ENCODE peak calls at places on chromosomes 2 and 18, in six cellular contexts. One of them, this sample, is unnamed.

GRCh38 chr2:85134255-85135065 is 1.3 kb downstream of the TCF7L1 start:
- DNase-seq in SJCRH30: peak; percentile 53
- DNase-seq in adrenal gland: no peak
- DNase-seq in CD8-positive, alpha-beta memory T cell: no peak
- DNase-seq in gastrocnemius medialis: peak; percentile 18
- DNase-seq in pancreas: peak; percentile 58
- DNase-seq in this sample: peak; percentile 57

GRCh38 chr2:152594792-152595191 is 122.5 kb downstream of the PRPF40A start:
- DNase-seq in SJCRH30: no peak
- DNase-seq in adrenal gland: peak; percentile 26
- DNase-seq in CD8-positive, alpha-beta memory T cell: no peak
- DNase-seq in gastrocnemius medialis: peak; percentile 94
- DNase-seq in pancreas: no peak
- DNase-seq in this sample: no peak

GRCh38 chr2:236517463-236518077 is 52.1 kb upstream of the ACKR3 start:
- DNase-seq in SJCRH30: peak; percentile 50
- DNase-seq in adrenal gland: no peak
- DNase-seq in CD8-positive, alpha-beta memory T cell: no peak
- DNase-seq in gastrocnemius medialis: no peak
- DNase-seq in pancreas: no peak
- DNase-seq in this sample: no peak

GRCh38 chr2:52658598-52658997 is 1109.0 kb upstream of the CHAC2 start:
- DNase-seq in SJCRH30: peak; percentile 6
- DNase-seq in adrenal gland: no peak
- DNase-seq in CD8-positive, alpha-beta memory T cell: no peak
- DNase-seq in gastrocnemius medialis: no peak
- DNase-seq in pancreas: no peak
- DNase-seq in this sample: no peak

GRCh38 chr18:35918564-35918963 is 53.9 kb upstream of the RMP24 start:
- DNase-seq in SJCRH30: no peak
- DNase-seq in adrenal gland: no peak
- DNase-seq in CD8-positive, alpha-beta memory T cell: no peak
- DNase-seq in gastrocnemius medialis: no peak
- DNase-seq in pancreas: no peak
- DNase-seq in this sample: no peak

GRCh38 chr18:53991202-53991601 is 233.3 kb downstream of the MBD2 start:
- DNase-seq in SJCRH30: no peak
- DNase-seq in adrenal gland: no peak
- DNase-seq in CD8-positive, alpha-beta memory T cell: no peak
- DNase-seq in gastrocnemius medialis: no peak
- DNase-seq in pancreas: no peak
- DNase-seq in this sample: no peak

GRCh38 chr18:5476961-5477800 is 66.6 kb downstream of the EPB41L3 start:
- DNase-seq in SJCRH30: peak; percentile 14
- DNase-seq in adrenal gland: no peak
- DNase-seq in CD8-positive, alpha-beta memory T cell: no peak
- DNase-seq in gastrocnemius medialis: no peak
- DNase-seq in pancreas: no peak
- DNase-seq in this sample: no peak

GRCh38 chr18:36697905-36698304 is 130.9 kb downstream of the TPGS2 start:
- DNase-seq in SJCRH30: no peak
- DNase-seq in adrenal gland: no peak
- DNase-seq in CD8-positive, alpha-beta memory T cell: no peak
- DNase-seq in gastrocnemius medialis: peak; percentile 76
- DNase-seq in pancreas: no peak
- DNase-seq in this sample: no peak

GRCh38 chr2:176554107-176555048 is 285.1 kb downstream of the MTX2 start:
- DNase-seq in SJCRH30: peak; percentile 83
- DNase-seq in adrenal gland: peak; percentile 33
- DNase-seq in CD8-positive, alpha-beta memory T cell: no peak
- DNase-seq in gastrocnemius medialis: no peak
- DNase-seq in pancreas: no peak
- DNase-seq in this sample: peak; percentile 38

GRCh38 chr2:68266655-68267054 is 14.3 kb upstream of the PPP3R1 start:
- DNase-seq in SJCRH30: no peak
- DNase-seq in adrenal gland: no peak
- DNase-seq in CD8-positive, alpha-beta memory T cell: no peak
- DNase-seq in gastrocnemius medialis: no peak
- DNase-seq in pancreas: no peak
- DNase-seq in this sample: no peak

GRCh38 chr2:121349721-121350401 is 64.9 kb upstream of the TFCP2L1 start:
- DNase-seq in SJCRH30: no peak
- DNase-seq in adrenal gland: no peak
- DNase-seq in CD8-positive, alpha-beta memory T cell: no peak
- DNase-seq in gastrocnemius medialis: no peak
- DNase-seq in pancreas: no peak
- DNase-seq in this sample: no peak
- H3K36me3 ChIP-seq in SJCRH30: peaks cover 46% of the 10 kb centered on the region
- H3K36me3 ChIP-seq in adrenal gland: no peaks in the 10 kb centered on the region
- H3K36me3 ChIP-seq in CD8-positive, alpha-beta memory T cell: peaks cover 49% of the 10 kb centered on the region
- H3K36me3 ChIP-seq in gastrocnemius medialis: no peaks in the 10 kb centered on the region
- H3K36me3 ChIP-seq in pancreas: peaks cover 22% of the 10 kb centered on the region
- H3K36me3 ChIP-seq in this sample: no peaks in the 10 kb centered on the region

GRCh38 chr2:215328066-215328465 is 16.2 kb downstream of the ATIC start:
- DNase-seq in SJCRH30: peak; percentile 13
- DNase-seq in adrenal gland: no peak
- DNase-seq in CD8-positive, alpha-beta memory T cell: no peak
- DNase-seq in gastrocnemius medialis: no peak
- DNase-seq in pancreas: no peak
- DNase-seq in this sample: no peak
- H3K36me3 ChIP-seq in SJCRH30: peaks cover 72% of the 10 kb centered on the region
- H3K36me3 ChIP-seq in adrenal gland: no peaks in the 10 kb centered on the region
- H3K36me3 ChIP-seq in CD8-positive, alpha-beta memory T cell: peaks cover 27% of the 10 kb centered on the region
- H3K36me3 ChIP-seq in gastrocnemius medialis: no peaks in the 10 kb centered on the region
- H3K36me3 ChIP-seq in pancreas: peaks cover 2% of the 10 kb centered on the region
- H3K36me3 ChIP-seq in this sample: no peaks in the 10 kb centered on the region

GRCh38 chr2:117985092-117985491 is 28.8 kb downstream of the CCDC93 start:
- DNase-seq in SJCRH30: no peak
- DNase-seq in adrenal gland: no peak
- DNase-seq in CD8-positive, alpha-beta memory T cell: no peak
- DNase-seq in gastrocnemius medialis: no peak
- DNase-seq in pancreas: no peak
- DNase-seq in this sample: no peak
- H3K36me3 ChIP-seq in SJCRH30: peaks cover 8% of the 10 kb centered on the region
- H3K36me3 ChIP-seq in adrenal gland: no peaks in the 10 kb centered on the region
- H3K36me3 ChIP-seq in CD8-positive, alpha-beta memory T cell: peaks cover 23% of the 10 kb centered on the region
- H3K36me3 ChIP-seq in gastrocnemius medialis: peaks cover 3% of the 10 kb centered on the region
- H3K36me3 ChIP-seq in pancreas: no peaks in the 10 kb centered on the region
- H3K36me3 ChIP-seq in this sample: peaks cover 10% of the 10 kb centered on the region

GRCh38 chr2:143730950-143731254 is 601.7 kb downstream of the ARHGAP15 start:
- DNase-seq in SJCRH30: no peak
- DNase-seq in adrenal gland: no peak
- DNase-seq in CD8-positive, alpha-beta memory T cell: no peak
- DNase-seq in gastrocnemius medialis: no peak
- DNase-seq in pancreas: no peak
- DNase-seq in this sample: no peak

GRCh38 chr2:143732076-143732475 is 602.9 kb downstream of the ARHGAP15 start:
- DNase-seq in SJCRH30: peak; percentile 40
- DNase-seq in adrenal gland: no peak
- DNase-seq in CD8-positive, alpha-beta memory T cell: no peak
- DNase-seq in gastrocnemius medialis: no peak
- DNase-seq in pancreas: no peak
- DNase-seq in this sample: no peak

GRCh38 chr2:143730155-143730949 is 601.1 kb downstream of the ARHGAP15 start:
- DNase-seq in SJCRH30: no peak
- DNase-seq in adrenal gland: no peak
- DNase-seq in CD8-positive, alpha-beta memory T cell: no peak
- DNase-seq in gastrocnemius medialis: no peak
- DNase-seq in pancreas: no peak
- DNase-seq in this sample: no peak

GRCh38 chr2:143725425-143725824 is 596.2 kb downstream of the ARHGAP15 start:
- DNase-seq in SJCRH30: no peak
- DNase-seq in adrenal gland: no peak
- DNase-seq in CD8-positive, alpha-beta memory T cell: no peak
- DNase-seq in gastrocnemius medialis: no peak
- DNase-seq in pancreas: no peak
- DNase-seq in this sample: no peak

GRCh38 chr2:143728498-143728897 is 599.3 kb downstream of the ARHGAP15 start:
- DNase-seq in SJCRH30: no peak
- DNase-seq in adrenal gland: no peak
- DNase-seq in CD8-positive, alpha-beta memory T cell: no peak
- DNase-seq in gastrocnemius medialis: no peak
- DNase-seq in pancreas: no peak
- DNase-seq in this sample: no peak
- H3K36me3 ChIP-seq in SJCRH30: no peaks in the 10 kb centered on the region
- H3K36me3 ChIP-seq in adrenal gland: no peaks in the 10 kb centered on the region
- H3K36me3 ChIP-seq in CD8-positive, alpha-beta memory T cell: no peaks in the 10 kb centered on the region
- H3K36me3 ChIP-seq in gastrocnemius medialis: no peaks in the 10 kb centered on the region
- H3K36me3 ChIP-seq in pancreas: no peaks in the 10 kb centered on the region
- H3K36me3 ChIP-seq in this sample: no peaks in the 10 kb centered on the region

GRCh38 chr2:88582030-88582429 is 45.2 kb downstream of the EIF2AK3 start:
- DNase-seq in SJCRH30: no peak
- DNase-seq in adrenal gland: no peak
- DNase-seq in CD8-positive, alpha-beta memory T cell: no peak
- DNase-seq in gastrocnemius medialis: no peak
- DNase-seq in pancreas: no peak
- DNase-seq in this sample: no peak
- H3K36me3 ChIP-seq in SJCRH30: peaks cover 44% of the 10 kb centered on the region
- H3K36me3 ChIP-seq in adrenal gland: no peaks in the 10 kb centered on the region
- H3K36me3 ChIP-seq in CD8-positive, alpha-beta memory T cell: peaks cover 50% of the 10 kb centered on the region
- H3K36me3 ChIP-seq in gastrocnemius medialis: no peaks in the 10 kb centered on the region
- H3K36me3 ChIP-seq in pancreas: peaks cover 14% of the 10 kb centered on the region
- H3K36me3 ChIP-seq in this sample: peaks cover 100% of the 10 kb centered on the region

DNA sequence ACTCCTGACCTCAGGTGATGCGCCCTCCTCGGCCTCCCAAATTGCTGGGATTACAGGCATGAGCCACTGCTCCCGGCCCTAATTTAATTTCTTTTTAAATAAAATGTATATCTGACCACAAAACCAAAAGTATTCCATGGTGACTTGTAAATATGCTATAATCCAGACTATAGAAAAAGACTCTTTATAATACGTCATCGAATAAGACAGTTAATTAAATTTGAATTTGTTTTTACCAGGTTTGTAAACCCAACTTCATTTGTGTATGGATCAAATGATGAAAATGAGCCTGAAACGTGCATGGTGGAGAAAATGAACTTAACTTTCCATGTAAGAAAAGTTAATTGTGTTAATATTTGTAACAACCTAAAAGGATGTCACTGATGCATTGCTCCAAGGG is 69.9 kb downstream of the ITGA4 start:
- DNase-seq in SJCRH30: no peak
- DNase-seq in adrenal gland: no peak
- DNase-seq in CD8-positive, alpha-beta memory T cell: no peak
- DNase-seq in gastrocnemius medialis: no peak
- DNase-seq in pancreas: no peak
- DNase-seq in this sample: no peak
- H3K36me3 ChIP-seq in SJCRH30: peaks cover 7% of the 10 kb centered on the region
- H3K36me3 ChIP-seq in adrenal gland: no peaks in the 10 kb centered on the region
- H3K36me3 ChIP-seq in CD8-positive, alpha-beta memory T cell: peaks cover 66% of the 10 kb centered on the region
- H3K36me3 ChIP-seq in gastrocnemius medialis: no peaks in the 10 kb centered on the region
- H3K36me3 ChIP-seq in pancreas: no peaks in the 10 kb centered on the region
- H3K36me3 ChIP-seq in this sample: no peaks in the 10 kb centered on the region

This sample was measured in heart right ventricle.